ENCODE peak calls at places on chromosomes 6 and 20, in eight cellular contexts. I is GM12878, R is HepG2, B is mesendoderm, E is GM23248, O is endothelial cell of umbilical vein, Z is astrocyte, S is H1. M is an unnamed sample. For H3K79me2, the result is how much of the 10 kb centered on the place peaks cover.

GRCh38 chr20:5430670-5431069 is 113.9 kb upstream of the PROKR2 start:
- DNase-seq in O (no peak), S (no peak), I (no peak), R (no peak), B (peak), Z (no peak), E (no peak), M (no peak)

GRCh38 chr20:17228624-17229061 is 1.8 kb downstream of the PCSK2 start:
- DNase-seq in E (no peak), I (no peak), O (no peak), Z (no peak), S (peak), R (no peak), B (peak), M (peak)

GRCh38 chr6:21067521-21067920 is 526.0 kb upstream of the SOX4 start:
- DNase-seq in O (peak), B (no peak), Z (no peak), R (no peak), S (no peak), I (no peak), E (no peak), M (no peak)

GRCh38 chr20:20624914-20625313 is 87.5 kb downstream of the RALGAPA2 start:
- DNase-seq in S (no peak), E (no peak), O (no peak), I (no peak), R (no peak), B (no peak), Z (no peak), M (no peak)

GRCh38 chr20:59248031-59248684 is 52.3 kb upstream of the EDN3 start:
- DNase-seq in I (no peak), R (no peak), O (no peak), S (no peak), E (peak), B (no peak), Z (no peak), M (no peak)

GRCh38 chr6:10884245-10884972 is 2.4 kb upstream of the SYCP2L start:
- DNase-seq in B (peak), O (no peak), Z (no peak), I (no peak), R (no peak), E (no peak), S (no peak), M (no peak)

GRCh38 chr6:2434116-2434515 is 188.7 kb upstream of the GMDS start:
- DNase-seq in I (no peak), S (no peak), R (no peak), Z (peak), O (no peak), B (peak), E (no peak), M (no peak)

GRCh38 chr6:43593938-43594337 is 18.0 kb downstream of the POLH start:
- DNase-seq in I (no peak), O (no peak), Z (no peak), S (no peak), R (no peak), E (no peak), B (no peak), M (no peak)

GRCh38 chr20:3670945-3671344 is 7.7 kb upstream of the GFRA4 start:
- DNase-seq in B (no peak), Z (no peak), S (no peak), O (no peak), E (no peak), R (no peak), I (no peak), M (no peak)

GRCh38 chr6:41422156-41422555 is 86.7 kb downstream of the NCR2 start:
- DNase-seq in O (no peak), R (no peak), S (no peak), B (no peak), Z (no peak), E (no peak), I (no peak), M (no peak)

GRCh38 chr6:112320561-112321300 is 26.4 kb upstream of the RFPL4B start:
- DNase-seq in R (no peak), Z (no peak), I (no peak), B (no peak), O (peak), S (no peak), E (peak), M (no peak)

GRCh38 chr20:3000852-3001523 is 42.4 kb upstream of the GNRH2 start:
- DNase-seq in S (no peak), B (peak), E (peak), O (peak), R (no peak), Z (peak), I (no peak), M (peak)

GRCh38 chr6:170553686-170554085 is 483 bp upstream of the TBP start:
- DNase-seq in B (no peak), S (no peak), E (peak), Z (peak), O (no peak), I (no peak), R (no peak), M (peak)

GRCh38 chr6:136566007-136566487 is 15.8 kb upstream of the MAP7 start:
- DNase-seq in S (no peak), O (no peak), E (no peak), I (no peak), B (no peak), Z (no peak), R (no peak), M (no peak)

GRCh38 chr6:20334334-20334733 is 67.3 kb upstream of the E2F3 start:
- DNase-seq in E (no peak), O (no peak), R (no peak), S (no peak), I (no peak), Z (no peak), B (peak), M (no peak)

GRCh38 chr6:106574729-106575458 is 54.4 kb downstream of the RTN4IP1 start:
- DNase-seq in S (no peak), Z (peak), I (no peak), B (peak), E (peak), R (peak), O (peak), M (peak)

GRCh38 chr20:2867081-2867860 is 6.0 kb upstream of the PTPRA start:
- DNase-seq in S (no peak), I (no peak), E (peak), Z (no peak), R (no peak), O (no peak), B (no peak), M (no peak)

GRCh38 chr6:104396077-104396476 is 463.6 kb downstream of the HACE1 start:
- DNase-seq in I (no peak), O (no peak), Z (no peak), E (no peak), R (no peak), B (no peak), S (no peak), M (no peak)

GRCh38 chr6:96235927-96236326 is 220.2 kb downstream of the FUT9 start:
- DNase-seq in R (no peak), I (no peak), E (no peak), O (no peak), Z (peak), B (no peak), S (no peak), M (no peak)

GRCh38 chr6:99590728-99591672 is 15.6 kb upstream of the PRDM13 start:
- DNase-seq in Z (no peak), R (no peak), I (no peak), S (peak), B (no peak), E (peak), O (no peak), M (peak)

GRCh38 chr20:13784271-13784892 is 337 bp downstream of the ESF1 start:
- DNase-seq in O (no peak), B (no peak), S (no peak), R (no peak), E (peak), Z (no peak), I (no peak), M (no peak)
- H3K79me2 ChIP-seq in O (half or more), B (under half), S (half or more), R (half or more), E (half or more), Z (half or more), I (under half), M (half or more)

DNA sequence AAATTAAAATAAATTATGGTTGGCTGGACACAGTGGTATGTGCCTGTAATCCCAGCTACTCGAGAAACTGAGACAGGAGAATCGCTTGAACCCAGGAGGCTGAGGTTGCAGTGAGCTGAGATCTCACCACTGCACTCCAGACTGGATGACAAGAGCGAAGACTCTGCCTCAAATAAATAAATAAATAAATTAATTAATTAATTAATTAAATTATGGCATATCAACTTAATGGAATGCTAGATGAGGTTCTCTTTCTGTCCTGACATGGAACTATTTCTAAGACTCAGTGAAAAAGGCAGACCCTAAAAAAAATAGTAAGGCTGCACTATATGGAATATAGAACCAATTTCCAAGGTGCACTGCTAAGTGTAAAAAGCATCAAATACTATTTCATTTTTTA is 4.8 kb downstream of the SRPK1 start:
- DNase-seq in Z (no peak), I (no peak), R (no peak), B (no peak), E (no peak), S (no peak), O (no peak), M (no peak)
- H3K79me2 ChIP-seq in Z (half or more), I (half or more), R (half or more), B (under half), E (half or more), S (half or more), O (half or more), M (half or more)

GRCh38 chr6:32139590-32139989 is 9.5 kb upstream of the FKBPL start:
- DNase-seq in Z (no peak), E (no peak), O (no peak), R (no peak), S (no peak), B (no peak), I (no peak), M (no peak)
- H3K79me2 ChIP-seq in Z (under half), E (under half), O (under half), R (under half), S (under half), B (under half), I (under half), M (under half)

GRCh38 chr20:63572788-63573738 is 976 bp downstream of the HELZ2 start:
- DNase-seq in I (no peak), Z (no peak), O (no peak), S (no peak), B (peak), E (peak), R (peak), M (no peak)

GRCh38 chr20:63572071-63572787 is 1.8 kb downstream of the HELZ2 start:
- DNase-seq in Z (no peak), B (no peak), E (no peak), O (no peak), R (no peak), S (no peak), I (no peak), M (no peak)

GRCh38 chr20:63574829-63575720 is 1.0 kb upstream of the HELZ2 start:
- DNase-seq in Z (no peak), S (no peak), R (no peak), O (no peak), E (peak), I (no peak), B (no peak), M (no peak)

GRCh38 chr20:63574156-63574828 is at the start of gene HELZ2:
- DNase-seq in R (peak), S (peak), O (peak), E (peak), I (no peak), B (peak), Z (peak), M (peak)

GRCh38 chr20:63573739-63574131 is 304 bp downstream of the HELZ2 start:
- DNase-seq in R (no peak), O (peak), Z (no peak), S (no peak), B (no peak), I (no peak), E (peak), M (no peak)
- H3K79me2 ChIP-seq in R (under half), O (under half), Z (under half), S (under half), B (under half), I (under half), E (under half), M (under half)

GRCh38 chr20:35410613-35411012 is 1.2 kb downstream of the UQCC1 start:
- DNase-seq in I (no peak), B (no peak), E (no peak), Z (no peak), R (no peak), O (no peak), S (no peak), M (no peak)
- H3K79me2 ChIP-seq in I (under half), B (under half), E (half or more), Z (half or more), R (half or more), O (under half), S (under half), M (half or more)

GRCh38 chr6:55557176-55557575 is 21.8 kb downstream of the HMGCLL1 start:
- DNase-seq in I (no peak), O (no peak), B (no peak), S (no peak), Z (no peak), R (no peak), E (no peak), M (no peak)
- H3K79me2 ChIP-seq in I (under half), O (under half), B (under half), S (under half), Z (under half), R (under half), E (under half), M (under half)

M was measured in hepatocyte.